ENCODE peak calls at places on chromosomes 1 and 21, in six cellular contexts. One of them, this sample, is unnamed. For H3K36me3, the result is how much of the 10 kb centered on the place peaks cover.

GRCh38 chr1:21251773-21252471 is 38.3 kb downstream of the ECE1 start:
- DNase-seq in heart left ventricle: no peak
- DNase-seq in hepatocyte: peak
- DNase-seq in astrocyte: peak
- DNase-seq in lower lobe of right lung: no peak
- DNase-seq in PC-9: peak
- DNase-seq in this sample: no peak

GRCh38 chr1:37449936-37450335 is 24.4 kb upstream of the ZC3H12A start:
- DNase-seq in heart left ventricle: no peak
- DNase-seq in hepatocyte: no peak
- DNase-seq in astrocyte: no peak
- DNase-seq in lower lobe of right lung: peak
- DNase-seq in PC-9: no peak
- DNase-seq in this sample: no peak

GRCh38 chr1:67619080-67619479 is 65.9 kb upstream of the GADD45A start:
- DNase-seq in heart left ventricle: no peak
- DNase-seq in hepatocyte: no peak
- DNase-seq in astrocyte: peak
- DNase-seq in lower lobe of right lung: no peak
- DNase-seq in PC-9: no peak
- DNase-seq in this sample: no peak

GRCh38 chr1:211092955-211093354 is 41.0 kb downstream of the KCNH1 start:
- DNase-seq in heart left ventricle: no peak
- DNase-seq in hepatocyte: no peak
- DNase-seq in astrocyte: peak
- DNase-seq in lower lobe of right lung: no peak
- DNase-seq in PC-9: no peak
- DNase-seq in this sample: no peak

GRCh38 chr1:201085902-201086735 is 26.1 kb downstream of the CACNA1S start:
- DNase-seq in heart left ventricle: no peak
- DNase-seq in hepatocyte: peak
- DNase-seq in astrocyte: no peak
- DNase-seq in lower lobe of right lung: peak
- DNase-seq in PC-9: peak
- DNase-seq in this sample: no peak

GRCh38 chr1:177948336-177948972 is 21.4 kb downstream of the SEC16B start:
- DNase-seq in heart left ventricle: no peak
- DNase-seq in hepatocyte: peak
- DNase-seq in astrocyte: peak
- DNase-seq in lower lobe of right lung: no peak
- DNase-seq in PC-9: peak
- DNase-seq in this sample: no peak

GRCh38 chr1:51442616-51443015 is 76.5 kb downstream of the EPS15 start:
- DNase-seq in heart left ventricle: no peak
- DNase-seq in hepatocyte: no peak
- DNase-seq in astrocyte: no peak
- DNase-seq in lower lobe of right lung: no peak
- DNase-seq in PC-9: no peak
- DNase-seq in this sample: no peak

GRCh38 chr1:43932786-43933385 is 715 bp upstream of the ARTN start:
- DNase-seq in heart left ventricle: no peak
- DNase-seq in hepatocyte: no peak
- DNase-seq in astrocyte: peak
- DNase-seq in lower lobe of right lung: no peak
- DNase-seq in PC-9: no peak
- DNase-seq in this sample: no peak

GRCh38 chr1:209038316-209038715 is 545.2 kb upstream of the CAMK1G start:
- DNase-seq in heart left ventricle: no peak
- DNase-seq in hepatocyte: no peak
- DNase-seq in astrocyte: no peak
- DNase-seq in lower lobe of right lung: no peak
- DNase-seq in PC-9: no peak
- DNase-seq in this sample: no peak

GRCh38 chr1:3702528-3702927 is 49.7 kb upstream of the CCDC27 start:
- DNase-seq in heart left ventricle: no peak
- DNase-seq in hepatocyte: no peak
- DNase-seq in astrocyte: no peak
- DNase-seq in lower lobe of right lung: no peak
- DNase-seq in PC-9: no peak
- DNase-seq in this sample: no peak

GRCh38 chr1:43719063-43719462 is 11.7 kb downstream of the ST3GAL3 start:
- DNase-seq in heart left ventricle: no peak
- DNase-seq in hepatocyte: no peak
- DNase-seq in astrocyte: no peak
- DNase-seq in lower lobe of right lung: no peak
- DNase-seq in PC-9: no peak
- DNase-seq in this sample: no peak

GRCh38 chr1:219058891-219059820 is 114.5 kb upstream of the LYPLAL1 start:
- DNase-seq in heart left ventricle: no peak
- DNase-seq in hepatocyte: no peak
- DNase-seq in astrocyte: no peak
- DNase-seq in lower lobe of right lung: no peak
- DNase-seq in PC-9: no peak
- DNase-seq in this sample: no peak

GRCh38 chr1:239997515-239998311 is 94.0 kb upstream of the FMN2 start:
- DNase-seq in heart left ventricle: no peak
- DNase-seq in hepatocyte: peak
- DNase-seq in astrocyte: no peak
- DNase-seq in lower lobe of right lung: no peak
- DNase-seq in PC-9: no peak
- DNase-seq in this sample: no peak

GRCh38 chr1:147167361-147167760 is 4.9 kb downstream of the PRKAB2 start:
- DNase-seq in heart left ventricle: no peak
- DNase-seq in hepatocyte: peak
- DNase-seq in astrocyte: peak
- DNase-seq in lower lobe of right lung: no peak
- DNase-seq in PC-9: no peak
- DNase-seq in this sample: no peak

GRCh38 chr1:84406209-84406917 is 8.1 kb downstream of the DNASE2B start:
- DNase-seq in heart left ventricle: no peak
- DNase-seq in hepatocyte: peak
- DNase-seq in astrocyte: peak
- DNase-seq in lower lobe of right lung: no peak
- DNase-seq in PC-9: no peak
- DNase-seq in this sample: no peak

GRCh38 chr1:41868241-41868953 is 50.3 kb downstream of the HIVEP3 start:
- DNase-seq in heart left ventricle: no peak
- DNase-seq in hepatocyte: no peak
- DNase-seq in astrocyte: no peak
- DNase-seq in lower lobe of right lung: no peak
- DNase-seq in PC-9: no peak
- DNase-seq in this sample: peak

GRCh38 chr1:212196355-212196754 is 88.9 kb upstream of the PPP2R5A start:
- DNase-seq in heart left ventricle: no peak
- DNase-seq in hepatocyte: no peak
- DNase-seq in astrocyte: no peak
- DNase-seq in lower lobe of right lung: no peak
- DNase-seq in PC-9: no peak
- DNase-seq in this sample: no peak

GRCh38 chr1:54800899-54801759 is at the start of gene TTC22:
- DNase-seq in heart left ventricle: no peak
- DNase-seq in hepatocyte: peak
- DNase-seq in astrocyte: no peak
- DNase-seq in lower lobe of right lung: peak
- DNase-seq in PC-9: peak
- DNase-seq in this sample: peak

GRCh38 chr1:15424146-15424667 is 14.0 kb upstream of the CTRC start:
- DNase-seq in heart left ventricle: no peak
- DNase-seq in hepatocyte: peak
- DNase-seq in astrocyte: no peak
- DNase-seq in lower lobe of right lung: peak
- DNase-seq in PC-9: peak
- DNase-seq in this sample: no peak

GRCh38 chr1:6359568-6360496 is 33.7 kb downstream of the ACOT7 start:
- DNase-seq in heart left ventricle: peak
- DNase-seq in hepatocyte: peak
- DNase-seq in astrocyte: peak
- DNase-seq in lower lobe of right lung: peak
- DNase-seq in PC-9: peak
- DNase-seq in this sample: peak

GRCh38 chr1:6358757-6359567 is 34.6 kb downstream of the ACOT7 start:
- DNase-seq in heart left ventricle: no peak
- DNase-seq in hepatocyte: peak
- DNase-seq in astrocyte: peak
- DNase-seq in lower lobe of right lung: peak
- DNase-seq in PC-9: peak
- DNase-seq in this sample: peak

GRCh38 chr1:6357243-6357929 is 36.2 kb downstream of the ACOT7 start:
- DNase-seq in heart left ventricle: no peak
- DNase-seq in hepatocyte: peak
- DNase-seq in astrocyte: no peak
- DNase-seq in lower lobe of right lung: no peak
- DNase-seq in PC-9: no peak
- DNase-seq in this sample: no peak

GRCh38 chr1:6360517-6360916 is 33.0 kb downstream of the ACOT7 start:
- DNase-seq in heart left ventricle: no peak
- DNase-seq in hepatocyte: peak
- DNase-seq in astrocyte: no peak
- DNase-seq in lower lobe of right lung: no peak
- DNase-seq in PC-9: no peak
- DNase-seq in this sample: no peak

GRCh38 chr1:6358144-6358624 is 35.4 kb downstream of the ACOT7 start:
- DNase-seq in heart left ventricle: no peak
- DNase-seq in hepatocyte: peak
- DNase-seq in astrocyte: peak
- DNase-seq in lower lobe of right lung: no peak
- DNase-seq in PC-9: peak
- DNase-seq in this sample: no peak
- H3K4me3 ChIP-seq in heart left ventricle: no peak
- H3K4me3 ChIP-seq in hepatocyte: no peak
- H3K4me3 ChIP-seq in astrocyte: no peak
- H3K4me3 ChIP-seq in lower lobe of right lung: no peak
- H3K4me3 ChIP-seq in PC-9: no peak
- H3K4me3 ChIP-seq in this sample: peak

GRCh38 chr21:39141502-39141901 is 41.7 kb downstream of the PSMG1 start:
- DNase-seq in heart left ventricle: no peak
- DNase-seq in hepatocyte: no peak
- DNase-seq in astrocyte: peak
- DNase-seq in lower lobe of right lung: no peak
- DNase-seq in PC-9: no peak
- DNase-seq in this sample: no peak

GRCh38 chr21:39136711-39137110 is 46.5 kb downstream of the PSMG1 start:
- DNase-seq in heart left ventricle: no peak
- DNase-seq in hepatocyte: no peak
- DNase-seq in astrocyte: peak
- DNase-seq in lower lobe of right lung: no peak
- DNase-seq in PC-9: peak
- DNase-seq in this sample: no peak

GRCh38 chr21:39134288-39134810 is 48.9 kb downstream of the PSMG1 start:
- DNase-seq in heart left ventricle: no peak
- DNase-seq in hepatocyte: no peak
- DNase-seq in astrocyte: no peak
- DNase-seq in lower lobe of right lung: no peak
- DNase-seq in PC-9: no peak
- DNase-seq in this sample: no peak

GRCh38 chr21:39132248-39132647 is 51.0 kb downstream of the PSMG1 start:
- DNase-seq in heart left ventricle: no peak
- DNase-seq in hepatocyte: no peak
- DNase-seq in astrocyte: peak
- DNase-seq in lower lobe of right lung: no peak
- DNase-seq in PC-9: no peak
- DNase-seq in this sample: no peak

GRCh38 chr21:39137248-39138186 is 45.7 kb downstream of the PSMG1 start:
- DNase-seq in heart left ventricle: no peak
- DNase-seq in hepatocyte: peak
- DNase-seq in astrocyte: peak
- DNase-seq in lower lobe of right lung: no peak
- DNase-seq in PC-9: no peak
- DNase-seq in this sample: no peak
- TF ChIP-seq CTCF in heart left ventricle: no peak
- TF ChIP-seq CTCF in hepatocyte: peak
- TF ChIP-seq CTCF in astrocyte: no peak
- TF ChIP-seq CTCF in lower lobe of right lung: no peak
- TF ChIP-seq CTCF in PC-9: no peak
- TF ChIP-seq CTCF in this sample: no peak

DNA sequence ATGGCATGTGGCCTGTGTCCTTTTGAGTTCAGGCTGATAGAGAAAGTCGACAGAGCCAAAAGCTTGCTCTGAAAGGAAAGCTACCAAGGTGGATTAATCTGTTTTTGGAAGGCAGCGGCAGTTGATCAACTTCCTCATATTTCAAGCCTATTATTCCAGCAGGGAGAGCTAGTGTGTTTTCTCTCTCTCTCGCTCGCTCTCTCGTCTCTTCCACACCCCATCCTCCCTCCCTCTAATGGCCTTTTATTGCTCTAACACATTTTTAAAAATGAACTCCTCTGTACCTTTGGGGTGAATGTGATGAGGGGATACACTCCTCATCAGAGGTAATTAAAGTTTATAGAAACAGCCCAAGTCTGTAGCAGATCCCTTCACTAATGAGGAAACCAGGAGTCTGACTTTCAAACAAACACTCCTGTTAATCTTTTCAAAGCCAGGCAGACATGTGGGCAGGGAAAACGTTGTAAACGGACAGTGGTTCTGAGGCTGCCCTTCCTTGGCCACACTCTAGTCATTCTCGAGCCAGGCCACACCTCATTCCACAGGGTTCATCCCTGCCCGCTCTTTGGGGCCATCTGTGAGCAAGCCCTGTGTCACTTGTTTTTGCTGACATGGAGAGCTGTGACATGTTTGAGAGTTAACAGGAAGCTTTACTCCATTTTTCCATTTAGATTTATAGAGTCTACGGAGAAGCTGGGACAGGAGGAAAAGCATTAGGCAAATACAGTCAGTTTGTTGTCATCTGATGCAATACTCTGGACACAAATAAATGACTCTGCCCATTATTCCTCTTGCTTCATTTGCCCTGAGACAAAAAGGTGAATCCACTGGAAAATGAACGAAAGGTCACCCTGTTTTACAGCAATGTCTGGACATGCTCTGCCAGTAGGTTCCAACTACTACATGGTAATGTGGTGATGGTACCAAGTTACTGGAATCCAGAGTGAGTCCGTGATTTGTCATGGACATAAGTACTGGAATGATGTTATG is 126.7 kb downstream of the CLIC6 start:
- DNase-seq in heart left ventricle: no peak
- DNase-seq in hepatocyte: peak
- DNase-seq in astrocyte: peak
- DNase-seq in lower lobe of right lung: no peak
- DNase-seq in PC-9: no peak
- DNase-seq in this sample: no peak
- H3K36me3 ChIP-seq in heart left ventricle: under half
- H3K36me3 ChIP-seq in hepatocyte: under half
- H3K36me3 ChIP-seq in astrocyte: half or more
- H3K36me3 ChIP-seq in lower lobe of right lung: half or more
- H3K36me3 ChIP-seq in PC-9: under half
- H3K36me3 ChIP-seq in this sample: under half

DNA sequence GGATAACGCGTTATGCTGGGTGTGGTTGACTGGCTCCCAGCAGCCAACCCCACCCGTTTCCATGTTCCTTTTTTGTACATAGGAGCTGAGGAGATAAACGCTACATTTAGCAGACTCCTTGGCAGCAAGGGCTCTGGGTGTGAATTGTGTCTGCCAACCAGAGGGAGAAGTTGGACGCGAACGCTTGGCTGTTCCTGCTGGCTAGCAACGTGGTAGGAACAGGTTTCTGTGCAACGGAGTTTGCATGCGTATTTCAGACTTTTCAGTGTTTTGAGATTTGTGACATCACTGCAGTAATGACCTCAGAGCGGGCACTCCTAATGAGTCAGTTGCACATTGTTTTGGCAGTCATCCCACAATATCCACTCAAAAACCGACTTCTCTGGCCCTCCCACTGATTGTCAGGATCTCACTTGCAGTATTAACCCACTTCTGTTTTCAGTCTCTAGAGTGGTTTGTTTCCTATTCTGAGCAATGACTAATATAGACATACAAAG is 98.7 kb upstream of the RGS1 start:
- DNase-seq in heart left ventricle: no peak
- DNase-seq in hepatocyte: no peak
- DNase-seq in astrocyte: peak
- DNase-seq in lower lobe of right lung: peak
- DNase-seq in PC-9: peak
- DNase-seq in this sample: peak
- H3K4me3 ChIP-seq in heart left ventricle: no peak
- H3K4me3 ChIP-seq in hepatocyte: no peak
- H3K4me3 ChIP-seq in astrocyte: no peak
- H3K4me3 ChIP-seq in lower lobe of right lung: no peak
- H3K4me3 ChIP-seq in PC-9: no peak
- H3K4me3 ChIP-seq in this sample: no peak